ENCODE peak calls at places on chromosomes 5 and 9, in six cellular contexts. X, F, Q, T, R and S are unnamed samples.

GRCh38 chr5:1763960-1764605 is 35.6 kb downstream of the MRPL36 start:
- DNase-seq in X (no peak), F (no peak), Q (no peak), T (no peak), R (no peak), S (no peak)

GRCh38 chr9:14812806-14813205 is 90.3 kb upstream of the CER1 start:
- DNase-seq in X (no peak), F (no peak), Q (no peak), T (no peak), R (no peak), S (no peak)

GRCh38 chr9:96868709-96869108 is 14.4 kb upstream of the ZNF782 start:
- DNase-seq in X (no peak), F (no peak), Q (no peak), T (no peak), R (peak; percentile 39), S (no peak)

GRCh38 chr9:29968831-29969230 is 2395.6 kb upstream of the C9orf72 start:
- DNase-seq in X (no peak), F (no peak), Q (no peak), T (no peak), R (no peak), S (no peak)

GRCh38 chr5:14199902-14200301 is 56.8 kb downstream of the TRIO start:
- DNase-seq in X (no peak), F (no peak), Q (no peak), T (no peak), R (no peak), S (no peak)

GRCh38 chr9:137007060-137007815 is 10.9 kb upstream of the CLIC3 start:
- DNase-seq in X (no peak), F (no peak), Q (peak; percentile 61), T (no peak), R (no peak), S (no peak)

GRCh38 chr9:36204906-36205547 is 14.3 kb downstream of the CLTA start:
- DNase-seq in X (peak; percentile 33), F (no peak), Q (no peak), T (peak; percentile 35), R (no peak), S (no peak)

GRCh38 chr5:139749242-139749641 is 46.4 kb upstream of the PSD2 start:
- DNase-seq in X (no peak), F (no peak), Q (no peak), T (no peak), R (no peak), S (no peak)

GRCh38 chr9:117091529-117091928 is 323.3 kb downstream of the ASTN2 start:
- DNase-seq in X (no peak), F (no peak), Q (no peak), T (no peak), R (no peak), S (no peak)

GRCh38 chr5:170445936-170446335 is 56.8 kb upstream of the KCNMB1 start:
- DNase-seq in X (no peak), F (no peak), Q (no peak), T (no peak), R (no peak), S (no peak)

GRCh38 chr5:171336486-171337206 is 27.6 kb downstream of the TLX3 start:
- DNase-seq in X (no peak), F (no peak), Q (peak; percentile 64), T (peak; percentile 73), R (peak; percentile 54), S (no peak)

GRCh38 chr5:89047591-89047990 is 164.6 kb upstream of the MEF2C start:
- DNase-seq in X (no peak), F (no peak), Q (no peak), T (no peak), R (peak; percentile 40), S (no peak)

GRCh38 chr5:111278824-111279504 is 54.8 kb downstream of the CAMK4 start:
- DNase-seq in X (peak; percentile 42), F (peak; percentile 87), Q (no peak), T (peak; percentile 82), R (peak; percentile 35), S (no peak)

GRCh38 chr5:157680239-157680638 is 8.9 kb downstream of the C5orf52 start:
- DNase-seq in X (no peak), F (no peak), Q (no peak), T (no peak), R (no peak), S (no peak)

GRCh38 chr5:166883016-166883415 is 1408.4 kb upstream of the WWC1 start:
- DNase-seq in X (no peak), F (no peak), Q (no peak), T (no peak), R (peak; percentile 51), S (peak; percentile 37)

GRCh38 chr5:150509992-150510391 is 2.1 kb downstream of the NDST1 start:
- DNase-seq in X (no peak), F (no peak), Q (no peak), T (no peak), R (no peak), S (no peak)
- H3K27ac ChIP-seq in X (no peak overlapping the region), F (no peak overlapping the region), Q (no peak overlapping the region), T (peak overlapping the region; percentile 44), R (no peak overlapping the region), S (peak overlapping the region; percentile 72)

GRCh38 chr9:127035423-127035822 is 87.0 kb downstream of the ANGPTL2 start:
- DNase-seq in X (no peak), F (no peak), Q (peak; percentile 17), T (no peak), R (no peak), S (no peak)
- H3K27ac ChIP-seq in X (no peak overlapping the region), F (no peak overlapping the region), Q (no peak overlapping the region), T (no peak overlapping the region), R (no peak overlapping the region), S (no peak overlapping the region)

GRCh38 chr9:98923724-98924123 is 20.0 kb upstream of the COL15A1 start:
- DNase-seq in X (no peak), F (no peak), Q (no peak), T (peak; percentile 49), R (no peak), S (no peak)
- H3K27ac ChIP-seq in X (no peak overlapping the region), F (no peak overlapping the region), Q (peak overlapping the region; percentile 49), T (no peak overlapping the region), R (no peak overlapping the region), S (no peak overlapping the region)

DNA sequence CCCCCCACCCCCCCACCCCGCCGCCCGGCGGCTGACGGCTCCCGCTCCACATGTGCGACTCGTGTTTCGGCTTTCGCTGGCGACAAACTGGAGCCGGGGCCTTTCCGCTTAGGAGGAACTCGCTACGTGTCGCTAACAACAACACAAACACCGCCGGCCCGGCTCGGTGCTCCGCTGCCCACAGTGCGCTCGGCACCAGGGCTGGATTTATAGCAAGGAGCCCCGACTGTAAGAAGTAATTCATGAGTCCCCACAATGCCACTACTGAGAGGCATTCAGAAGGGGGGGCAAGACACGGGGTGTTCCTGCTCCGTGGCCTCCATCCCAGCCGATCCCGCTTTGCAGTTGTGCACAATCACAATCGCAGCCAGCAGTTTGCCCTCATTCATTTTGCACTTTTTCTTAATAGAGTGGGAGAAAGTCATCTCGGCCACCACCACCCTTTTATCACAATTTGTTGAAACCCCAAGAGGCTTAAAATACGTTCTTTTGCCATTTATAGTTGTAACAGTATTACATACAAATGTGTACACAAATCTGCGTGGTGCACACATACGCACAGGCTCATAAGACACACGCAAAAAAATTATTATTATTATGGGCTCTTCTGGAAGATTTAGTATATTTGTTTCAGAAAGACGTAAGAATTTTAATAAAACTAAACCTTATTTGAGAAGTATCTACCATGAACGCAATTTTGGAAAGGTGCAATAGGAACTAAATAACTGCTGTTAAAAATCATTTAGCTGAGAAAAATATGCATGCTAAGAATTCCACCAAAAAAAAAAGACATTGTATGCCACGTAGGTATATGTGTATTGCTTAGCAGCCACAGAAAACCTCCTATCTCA is 48.1 kb downstream of the EBF1 start:
- DNase-seq in X (no peak), F (no peak), Q (no peak), T (peak; percentile 79), R (no peak), S (no peak)
- H3K27ac ChIP-seq in X (no peak overlapping the region), F (no peak overlapping the region), Q (no peak overlapping the region), T (no peak overlapping the region), R (no peak overlapping the region), S (no peak overlapping the region)

GRCh38 chr5:76681287-76681686 is 34.6 kb upstream of the F2R start:
- DNase-seq in X (no peak), F (no peak), Q (no peak), T (no peak), R (no peak), S (no peak)

GRCh38 chr5:76682395-76682794 is 33.5 kb upstream of the F2R start:
- DNase-seq in X (no peak), F (no peak), Q (peak; percentile 37), T (no peak), R (no peak), S (no peak)

GRCh38 chr5:76684012-76684731 is 31.8 kb upstream of the F2R start:
- DNase-seq in X (no peak), F (no peak), Q (no peak), T (no peak), R (no peak), S (no peak)

GRCh38 chr5:76685598-76686169 is 30.2 kb upstream of the F2R start:
- DNase-seq in X (no peak), F (no peak), Q (no peak), T (no peak), R (no peak), S (no peak)

DNA sequence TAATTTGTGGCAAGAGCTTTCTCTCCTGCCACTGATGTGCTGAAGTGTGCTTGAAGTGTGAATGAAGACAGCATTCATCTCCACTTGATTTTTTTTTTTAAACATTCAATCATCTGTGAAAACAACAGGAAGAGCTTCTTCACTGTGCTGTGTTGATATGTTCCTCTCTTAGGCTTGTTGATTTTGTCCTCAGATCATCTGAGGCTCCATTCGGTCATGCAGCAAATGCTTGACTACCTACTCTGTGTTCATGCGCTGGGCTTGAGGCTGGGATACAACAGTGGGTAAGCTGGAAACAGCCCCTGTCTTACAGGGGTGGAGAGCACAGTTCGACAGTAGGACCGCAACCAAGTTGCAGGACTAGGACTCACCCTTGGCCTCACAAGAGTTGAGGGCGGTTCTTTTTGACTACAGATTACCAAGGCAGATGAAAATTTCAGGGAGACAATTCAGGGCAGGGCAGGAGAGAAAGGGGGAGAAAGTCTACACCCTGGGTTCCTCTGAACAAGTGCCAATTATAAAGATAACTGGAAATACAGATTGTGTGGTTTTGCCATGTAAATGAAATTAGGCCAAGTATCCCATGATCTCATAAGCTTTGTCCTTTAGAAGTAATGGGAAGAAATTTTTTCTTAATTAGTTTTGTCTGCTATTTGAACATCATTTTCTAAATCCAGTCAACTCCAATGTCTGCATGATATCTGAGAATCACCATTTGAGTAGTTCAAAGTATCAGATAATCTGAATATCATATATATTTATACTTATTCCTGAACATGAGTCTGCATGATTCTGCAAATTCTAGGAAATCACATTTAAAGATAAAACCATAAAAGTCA is 31.0 kb upstream of the F2R start:
- DNase-seq in X (no peak), F (no peak), Q (no peak), T (no peak), R (no peak), S (no peak)
- H3K27ac ChIP-seq in X (peak overlapping the region; percentile 72), F (no peak overlapping the region), Q (peak overlapping the region; percentile 22), T (no peak overlapping the region), R (no peak overlapping the region), S (no peak overlapping the region)

GRCh38 chr9:93057703-93058356 is 671 bp upstream of the SUSD3 start:
- DNase-seq in X (no peak), F (no peak), Q (no peak), T (no peak), R (no peak), S (no peak)

GRCh38 chr9:93060746-93061259 is 2.3 kb downstream of the SUSD3 start:
- DNase-seq in X (no peak), F (no peak), Q (peak; percentile 41), T (no peak), R (no peak), S (no peak)

GRCh38 chr9:93059960-93060591 is 1.6 kb downstream of the SUSD3 start:
- DNase-seq in X (no peak), F (no peak), Q (no peak), T (no peak), R (no peak), S (no peak)

GRCh38 chr9:93058357-93059096 is at the start of gene SUSD3:
- DNase-seq in X (peak; percentile 97), F (peak; percentile 64), Q (no peak), T (peak; percentile 93), R (no peak), S (no peak)

GRCh38 chr9:93059097-93059959 is 827 bp downstream of the SUSD3 start:
- DNase-seq in X (no peak), F (peak; percentile 35), Q (no peak), T (no peak), R (no peak), S (no peak)
- H3K27ac ChIP-seq in X (no peak overlapping the region), F (peak overlapping the region; percentile 83), Q (no peak overlapping the region), T (no peak overlapping the region), R (no peak overlapping the region), S (no peak overlapping the region)